ENCODE peak calls at places on chromosome 3, in eight cellular contexts. One of them, this sample, is unnamed.

GRCh38 chr3:12991861-12992281 is 81.4 kb downstream of the IQSEC1 start:
- DNase-seq in CD8-positive, alpha-beta T cell: no peak
- DNase-seq in GM23338: no peak
- DNase-seq in upper lobe of right lung: no peak
- DNase-seq in Jurkat, Clone E6-1: no peak
- DNase-seq in neural progenitor cell: no peak
- DNase-seq in psoas muscle: peak
- DNase-seq in fibroblast of lung: no peak
- DNase-seq in this sample: no peak

GRCh38 chr3:122942937-122943827 is 84.4 kb downstream of the SEMA5B start:
- DNase-seq in neural progenitor cell: peak
- DNase-seq in Jurkat, Clone E6-1: no peak
- DNase-seq in upper lobe of right lung: peak
- DNase-seq in CD8-positive, alpha-beta T cell: no peak
- DNase-seq in GM23338: peak
- DNase-seq in psoas muscle: peak
- DNase-seq in fibroblast of lung: peak
- DNase-seq in this sample: peak

GRCh38 chr3:38343797-38344594 is 2.6 kb upstream of the XYLB start:
- DNase-seq in Jurkat, Clone E6-1: no peak
- DNase-seq in GM23338: no peak
- DNase-seq in neural progenitor cell: no peak
- DNase-seq in CD8-positive, alpha-beta T cell: no peak
- DNase-seq in fibroblast of lung: no peak
- DNase-seq in upper lobe of right lung: no peak
- DNase-seq in psoas muscle: no peak
- DNase-seq in this sample: no peak

GRCh38 chr3:11283126-11283478 is 10.9 kb downstream of the ATG7 start:
- DNase-seq in Jurkat, Clone E6-1: no peak
- DNase-seq in fibroblast of lung: no peak
- DNase-seq in psoas muscle: no peak
- DNase-seq in neural progenitor cell: no peak
- DNase-seq in CD8-positive, alpha-beta T cell: no peak
- DNase-seq in GM23338: no peak
- DNase-seq in upper lobe of right lung: no peak
- DNase-seq in this sample: no peak

GRCh38 chr3:68089572-68089991 is 435.2 kb upstream of the SUCLG2 start:
- DNase-seq in upper lobe of right lung: no peak
- DNase-seq in GM23338: no peak
- DNase-seq in CD8-positive, alpha-beta T cell: no peak
- DNase-seq in psoas muscle: no peak
- DNase-seq in neural progenitor cell: no peak
- DNase-seq in Jurkat, Clone E6-1: no peak
- DNase-seq in fibroblast of lung: peak
- DNase-seq in this sample: peak

GRCh38 chr3:153963012-153963411 is 158.2 kb upstream of the ARHGEF26 start:
- DNase-seq in neural progenitor cell: no peak
- DNase-seq in fibroblast of lung: no peak
- DNase-seq in Jurkat, Clone E6-1: no peak
- DNase-seq in GM23338: no peak
- DNase-seq in psoas muscle: no peak
- DNase-seq in CD8-positive, alpha-beta T cell: no peak
- DNase-seq in upper lobe of right lung: no peak
- DNase-seq in this sample: no peak

GRCh38 chr3:167102071-167102470 is 278.0 kb downstream of the ZBBX start:
- DNase-seq in CD8-positive, alpha-beta T cell: no peak
- DNase-seq in Jurkat, Clone E6-1: peak
- DNase-seq in GM23338: peak
- DNase-seq in upper lobe of right lung: no peak
- DNase-seq in neural progenitor cell: peak
- DNase-seq in fibroblast of lung: no peak
- DNase-seq in psoas muscle: no peak
- DNase-seq in this sample: no peak

GRCh38 chr3:126315916-126316514 is 41.2 kb downstream of the KLF15 start:
- DNase-seq in fibroblast of lung: no peak
- DNase-seq in GM23338: no peak
- DNase-seq in CD8-positive, alpha-beta T cell: no peak
- DNase-seq in upper lobe of right lung: peak
- DNase-seq in psoas muscle: no peak
- DNase-seq in Jurkat, Clone E6-1: no peak
- DNase-seq in neural progenitor cell: no peak
- DNase-seq in this sample: no peak

GRCh38 chr3:10164546-10165393 is at the start of gene IRAK2:
- DNase-seq in GM23338: peak
- DNase-seq in fibroblast of lung: peak
- DNase-seq in neural progenitor cell: peak
- DNase-seq in CD8-positive, alpha-beta T cell: peak
- DNase-seq in upper lobe of right lung: peak
- DNase-seq in Jurkat, Clone E6-1: no peak
- DNase-seq in psoas muscle: peak
- DNase-seq in this sample: peak

GRCh38 chr3:72093270-72093669 is 308.3 kb upstream of the PROK2 start:
- DNase-seq in fibroblast of lung: no peak
- DNase-seq in Jurkat, Clone E6-1: no peak
- DNase-seq in psoas muscle: no peak
- DNase-seq in GM23338: no peak
- DNase-seq in neural progenitor cell: no peak
- DNase-seq in CD8-positive, alpha-beta T cell: no peak
- DNase-seq in upper lobe of right lung: no peak
- DNase-seq in this sample: no peak

GRCh38 chr3:12479919-12480425 is 4.3 kb upstream of the TSEN2 start:
- DNase-seq in psoas muscle: no peak
- DNase-seq in CD8-positive, alpha-beta T cell: no peak
- DNase-seq in upper lobe of right lung: no peak
- DNase-seq in neural progenitor cell: peak
- DNase-seq in fibroblast of lung: peak
- DNase-seq in Jurkat, Clone E6-1: peak
- DNase-seq in GM23338: peak
- DNase-seq in this sample: peak

GRCh38 chr3:81974754-81975153 is 213.3 kb upstream of the GBE1 start:
- DNase-seq in psoas muscle: no peak
- DNase-seq in CD8-positive, alpha-beta T cell: no peak
- DNase-seq in Jurkat, Clone E6-1: no peak
- DNase-seq in fibroblast of lung: no peak
- DNase-seq in upper lobe of right lung: no peak
- DNase-seq in neural progenitor cell: peak
- DNase-seq in GM23338: peak
- DNase-seq in this sample: no peak

GRCh38 chr3:66400381-66401156 is 100.3 kb downstream of the LRIG1 start:
- DNase-seq in fibroblast of lung: peak
- DNase-seq in upper lobe of right lung: no peak
- DNase-seq in CD8-positive, alpha-beta T cell: no peak
- DNase-seq in Jurkat, Clone E6-1: no peak
- DNase-seq in psoas muscle: no peak
- DNase-seq in neural progenitor cell: peak
- DNase-seq in GM23338: no peak
- DNase-seq in this sample: peak

GRCh38 chr3:160808838-160809237 is 52.8 kb downstream of the PPM1L start:
- DNase-seq in GM23338: no peak
- DNase-seq in CD8-positive, alpha-beta T cell: no peak
- DNase-seq in psoas muscle: peak
- DNase-seq in upper lobe of right lung: no peak
- DNase-seq in neural progenitor cell: no peak
- DNase-seq in fibroblast of lung: no peak
- DNase-seq in Jurkat, Clone E6-1: no peak
- DNase-seq in this sample: no peak

GRCh38 chr3:24393316-24393715 is 101.3 kb downstream of the THRB start:
- DNase-seq in Jurkat, Clone E6-1: no peak
- DNase-seq in neural progenitor cell: no peak
- DNase-seq in psoas muscle: no peak
- DNase-seq in upper lobe of right lung: no peak
- DNase-seq in fibroblast of lung: no peak
- DNase-seq in CD8-positive, alpha-beta T cell: no peak
- DNase-seq in GM23338: no peak
- DNase-seq in this sample: peak

GRCh38 chr3:150149651-150150051 is 179.0 kb upstream of the PFN2 start:
- DNase-seq in CD8-positive, alpha-beta T cell: no peak
- DNase-seq in psoas muscle: peak
- DNase-seq in GM23338: no peak
- DNase-seq in neural progenitor cell: no peak
- DNase-seq in upper lobe of right lung: no peak
- DNase-seq in fibroblast of lung: peak
- DNase-seq in Jurkat, Clone E6-1: no peak
- DNase-seq in this sample: peak

GRCh38 chr3:100254168-100254777 is 6.5 kb upstream of the TBC1D23 start:
- DNase-seq in neural progenitor cell: peak
- DNase-seq in Jurkat, Clone E6-1: peak
- DNase-seq in GM23338: peak
- DNase-seq in psoas muscle: no peak
- DNase-seq in upper lobe of right lung: no peak
- DNase-seq in CD8-positive, alpha-beta T cell: no peak
- DNase-seq in fibroblast of lung: peak
- DNase-seq in this sample: peak

GRCh38 chr3:13146643-13147143 is 73.5 kb upstream of the IQSEC1 start:
- DNase-seq in Jurkat, Clone E6-1: no peak
- DNase-seq in psoas muscle: no peak
- DNase-seq in GM23338: no peak
- DNase-seq in neural progenitor cell: no peak
- DNase-seq in fibroblast of lung: no peak
- DNase-seq in upper lobe of right lung: no peak
- DNase-seq in CD8-positive, alpha-beta T cell: no peak
- DNase-seq in this sample: no peak

GRCh38 chr3:50390523-50391177 is 31.3 kb upstream of the TMEM115 start:
- DNase-seq in CD8-positive, alpha-beta T cell: no peak
- DNase-seq in Jurkat, Clone E6-1: no peak
- DNase-seq in psoas muscle: peak
- DNase-seq in neural progenitor cell: no peak
- DNase-seq in upper lobe of right lung: peak
- DNase-seq in fibroblast of lung: no peak
- DNase-seq in GM23338: no peak
- DNase-seq in this sample: no peak

GRCh38 chr3:111081008-111081545 is 9.5 kb downstream of the NECTIN3 start:
- DNase-seq in GM23338: no peak
- DNase-seq in upper lobe of right lung: no peak
- DNase-seq in CD8-positive, alpha-beta T cell: no peak
- DNase-seq in fibroblast of lung: peak
- DNase-seq in neural progenitor cell: no peak
- DNase-seq in Jurkat, Clone E6-1: no peak
- DNase-seq in psoas muscle: no peak
- DNase-seq in this sample: no peak

GRCh38 chr3:111076732-111077131 is 5.1 kb downstream of the NECTIN3 start:
- DNase-seq in GM23338: no peak
- DNase-seq in fibroblast of lung: no peak
- DNase-seq in Jurkat, Clone E6-1: no peak
- DNase-seq in psoas muscle: no peak
- DNase-seq in neural progenitor cell: peak
- DNase-seq in CD8-positive, alpha-beta T cell: no peak
- DNase-seq in upper lobe of right lung: no peak
- DNase-seq in this sample: no peak

GRCh38 chr3:111073186-111073585 is 1.6 kb downstream of the NECTIN3 start:
- DNase-seq in psoas muscle: no peak
- DNase-seq in neural progenitor cell: no peak
- DNase-seq in Jurkat, Clone E6-1: no peak
- DNase-seq in fibroblast of lung: peak
- DNase-seq in CD8-positive, alpha-beta T cell: no peak
- DNase-seq in upper lobe of right lung: no peak
- DNase-seq in GM23338: no peak
- DNase-seq in this sample: peak

GRCh38 chr3:111080357-111080937 is 8.8 kb downstream of the NECTIN3 start:
- DNase-seq in upper lobe of right lung: no peak
- DNase-seq in CD8-positive, alpha-beta T cell: no peak
- DNase-seq in Jurkat, Clone E6-1: no peak
- DNase-seq in neural progenitor cell: peak
- DNase-seq in psoas muscle: no peak
- DNase-seq in GM23338: peak
- DNase-seq in fibroblast of lung: peak
- DNase-seq in this sample: peak

DNA sequence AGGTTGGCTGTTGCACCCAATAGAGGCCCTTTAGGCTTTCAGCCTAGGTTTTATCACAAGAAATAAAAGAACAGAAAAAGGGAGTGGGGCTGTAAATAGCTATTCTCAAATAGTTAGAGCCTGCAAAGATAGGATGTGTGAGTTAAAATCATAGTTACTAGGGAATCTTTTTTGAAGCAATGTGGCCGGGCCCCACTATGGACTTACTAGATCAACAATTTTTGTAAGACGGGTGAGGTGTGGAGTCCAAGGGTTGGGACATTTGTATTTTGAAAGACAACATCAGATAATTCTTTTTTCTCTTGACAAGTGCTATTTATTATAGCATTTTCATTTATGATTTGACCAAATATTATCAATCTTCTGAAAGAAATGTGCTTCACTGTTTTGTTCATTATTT is 5.8 kb downstream of the NECTIN3 start:
- DNase-seq in psoas muscle: no peak
- DNase-seq in GM23338: no peak
- DNase-seq in neural progenitor cell: no peak
- DNase-seq in CD8-positive, alpha-beta T cell: no peak
- DNase-seq in Jurkat, Clone E6-1: no peak
- DNase-seq in upper lobe of right lung: no peak
- DNase-seq in fibroblast of lung: no peak
- DNase-seq in this sample: no peak
- H3K4me3 ChIP-seq in psoas muscle: no peak
- H3K4me3 ChIP-seq in GM23338: no peak
- H3K4me3 ChIP-seq in neural progenitor cell: no peak
- H3K4me3 ChIP-seq in CD8-positive, alpha-beta T cell: no peak
- H3K4me3 ChIP-seq in Jurkat, Clone E6-1: no peak
- H3K4me3 ChIP-seq in upper lobe of right lung: no peak
- H3K4me3 ChIP-seq in fibroblast of lung: no peak
- H3K4me3 ChIP-seq in this sample: no peak

GRCh38 chr3:56467108-56467507 is 1.2 kb downstream of the ERC2 start:
- DNase-seq in upper lobe of right lung: peak
- DNase-seq in fibroblast of lung: peak
- DNase-seq in CD8-positive, alpha-beta T cell: no peak
- DNase-seq in Jurkat, Clone E6-1: peak
- DNase-seq in GM23338: peak
- DNase-seq in neural progenitor cell: peak
- DNase-seq in psoas muscle: peak
- DNase-seq in this sample: peak
- H3K4me3 ChIP-seq in upper lobe of right lung: peak
- H3K4me3 ChIP-seq in fibroblast of lung: peak
- H3K4me3 ChIP-seq in CD8-positive, alpha-beta T cell: no peak
- H3K4me3 ChIP-seq in Jurkat, Clone E6-1: no peak
- H3K4me3 ChIP-seq in GM23338: peak
- H3K4me3 ChIP-seq in neural progenitor cell: peak
- H3K4me3 ChIP-seq in psoas muscle: peak
- H3K4me3 ChIP-seq in this sample: peak

DNA sequence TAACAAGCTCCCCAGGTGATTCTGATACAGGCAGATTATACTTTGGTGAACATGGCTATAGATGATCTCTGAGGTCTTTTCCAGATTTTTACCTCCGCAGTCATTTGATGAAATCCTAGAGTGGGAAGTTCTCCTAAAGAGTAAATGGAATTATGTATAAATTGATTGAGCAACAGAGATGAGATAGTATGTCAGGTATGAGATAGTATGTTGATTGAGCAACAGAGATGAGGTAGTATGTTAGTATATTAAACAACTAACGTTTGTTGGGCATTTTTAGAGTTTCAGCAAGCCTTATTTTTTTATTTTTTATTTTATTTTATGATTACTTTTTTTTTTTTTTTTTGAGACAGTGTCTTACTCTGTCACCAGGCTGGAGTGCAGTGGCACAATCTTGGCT is 265.0 kb upstream of the SOX2 start:
- DNase-seq in upper lobe of right lung: no peak
- DNase-seq in psoas muscle: no peak
- DNase-seq in Jurkat, Clone E6-1: no peak
- DNase-seq in neural progenitor cell: no peak
- DNase-seq in GM23338: no peak
- DNase-seq in fibroblast of lung: no peak
- DNase-seq in CD8-positive, alpha-beta T cell: no peak
- DNase-seq in this sample: no peak
- H3K4me3 ChIP-seq in upper lobe of right lung: no peak
- H3K4me3 ChIP-seq in psoas muscle: no peak
- H3K4me3 ChIP-seq in Jurkat, Clone E6-1: no peak
- H3K4me3 ChIP-seq in neural progenitor cell: no peak
- H3K4me3 ChIP-seq in GM23338: no peak
- H3K4me3 ChIP-seq in fibroblast of lung: no peak
- H3K4me3 ChIP-seq in CD8-positive, alpha-beta T cell: no peak
- H3K4me3 ChIP-seq in this sample: no peak

GRCh38 chr3:1381647-1382036 is 288.8 kb downstream of the CNTN6 start:
- DNase-seq in psoas muscle: no peak
- DNase-seq in Jurkat, Clone E6-1: no peak
- DNase-seq in upper lobe of right lung: no peak
- DNase-seq in CD8-positive, alpha-beta T cell: no peak
- DNase-seq in neural progenitor cell: no peak
- DNase-seq in fibroblast of lung: no peak
- DNase-seq in GM23338: no peak
- DNase-seq in this sample: no peak
- H3K4me3 ChIP-seq in psoas muscle: no peak
- H3K4me3 ChIP-seq in Jurkat, Clone E6-1: no peak
- H3K4me3 ChIP-seq in upper lobe of right lung: no peak
- H3K4me3 ChIP-seq in CD8-positive, alpha-beta T cell: no peak
- H3K4me3 ChIP-seq in neural progenitor cell: no peak
- H3K4me3 ChIP-seq in fibroblast of lung: no peak
- H3K4me3 ChIP-seq in GM23338: no peak
- H3K4me3 ChIP-seq in this sample: no peak

This sample was measured in astrocyte of the spinal cord.